ENCODE peak calls at places on chromosomes 16 and 17, in six cellular contexts. P is CD4-positive, alpha-beta T cell; D is activated naive CD8-positive, alpha-beta T cell treated with anti-CD3 and anti-CD28 coated beads, Interleukin-2, amount 10 ng/mL, durations not matched to agents 7 days and 5 days; E is activated CD8-positive, alpha-beta memory T cell treated with anti-CD3 and anti-CD28 coated beads, Interleukin-2, amount 10 ng/mL, durations not matched to agents 7 days and 5 days; G is Panc1; U is activated CD8-positive, alpha-beta T cell treated with anti-CD3 and anti-CD28 coated beads for 36 hours. C is an unnamed sample.

GRCh38 chr17:31571124-31571892 is 179.8 kb downstream of the RAB11FIP4 start:
- ATAC-seq in E (no peak), D (no peak), U (no peak), G (peak), P (no peak), C (peak)

GRCh38 chr17:8846768-8847211 is 20.7 kb downstream of the PIK3R6 start:
- ATAC-seq in G (peak), E (no peak), D (peak), U (peak), P (no peak), C (no peak)

GRCh38 chr16:25823891-25824290 is 132.1 kb downstream of the HS3ST4 start:
- ATAC-seq in E (no peak), D (no peak), U (no peak), P (no peak), G (no peak), C (no peak)

GRCh38 chr16:81544261-81544660 is 99.7 kb downstream of the CMIP start:
- ATAC-seq in P (no peak), G (no peak), D (peak), U (peak), E (no peak), C (no peak)

GRCh38 chr17:35865412-35866355 is 3.0 kb downstream of the HEATR9 start:
- ATAC-seq in U (no peak), G (no peak), P (no peak), D (no peak), E (no peak), C (no peak)

GRCh38 chr17:28182559-28182958 is 136.4 kb upstream of the TMEM97 start:
- ATAC-seq in U (no peak), G (no peak), D (no peak), P (no peak), E (no peak), C (no peak)

GRCh38 chr16:668519-669171 is 713 bp downstream of the RHOT2 start:
- ATAC-seq in G (peak), D (peak), U (no peak), P (peak), E (peak), C (no peak)

GRCh38 chr17:43338886-43339516 is 59.8 kb upstream of the ARL4D start:
- ATAC-seq in P (no peak), U (no peak), G (no peak), E (no peak), D (no peak), C (no peak)

GRCh38 chr16:73046484-73047214 is 1.3 kb downstream of the ZFHX3 start:
- ATAC-seq in P (no peak), G (no peak), E (no peak), D (no peak), U (no peak), C (no peak)

GRCh38 chr17:27199948-27200347 is 94.0 kb upstream of the WSB1 start:
- ATAC-seq in D (no peak), U (peak), E (peak), P (no peak), G (no peak), C (no peak)

GRCh38 chr16:89025636-89026035 is 48.6 kb upstream of the CBFA2T3 start:
- ATAC-seq in P (no peak), E (no peak), U (no peak), G (no peak), D (no peak), C (no peak)

GRCh38 chr16:72234372-72234771 is 62.4 kb upstream of the PMFBP1 start:
- ATAC-seq in P (no peak), U (no peak), E (no peak), D (no peak), G (no peak), C (no peak)

C was measured in gastroesophageal sphincter.